ENCODE peak calls at places on chromosomes 4 and X, in five cellular contexts. R is suprapubic skin, S is Panc1, A is stomach, Q is SK-N-SH. F is an unnamed sample. For H3K4me1, the result is how much of the 10 kb centered on the place peaks cover.

GRCh38 chr4:109078724-109079123 is 223.7 kb downstream of the COL25A1 start:
- DNase-seq in R (no peak), S (no peak), A (no peak), Q (no peak), F (no peak)

GRCh38 chr4:108043536-108043935 is 53.8 kb downstream of the HADH start:
- DNase-seq in R (no peak), S (no peak), A (no peak), Q (peak), F (no peak)

GRCh38 chrX:154022716-154023115 is 3.0 kb upstream of the IRAK1 start:
- DNase-seq in R (no peak), S (no peak), A (no peak), Q (no peak), F (no peak)

GRCh38 chr4:113708250-113708649 is 53.3 kb downstream of the CAMK2D start:
- DNase-seq in R (no peak), S (no peak), A (no peak), Q (no peak), F (no peak)

GRCh38 chr4:82721819-82722423 is 76.7 kb downstream of the SCD5 start:
- DNase-seq in R (no peak), S (peak), A (peak), Q (peak), F (no peak)

GRCh38 chrX:135973025-135973547 is 702 bp downstream of the MMGT1 start:
- DNase-seq in R (no peak), S (no peak), A (no peak), Q (no peak), F (no peak)

GRCh38 chr4:152850377-152850776 is 70.6 kb downstream of the ARFIP1 start:
- DNase-seq in R (no peak), S (peak), A (no peak), Q (no peak), F (no peak)

GRCh38 chr4:128653514-128654420 is 155.7 kb upstream of the JADE1 start:
- DNase-seq in R (no peak), S (no peak), A (no peak), Q (no peak), F (no peak)

GRCh38 chr4:70197842-70198241 is 2.3 kb downstream of the ODAM start:
- DNase-seq in R (no peak), S (no peak), A (peak), Q (no peak), F (peak)

GRCh38 chrX:19824603-19825002 is 62.8 kb downstream of the SH3KBP1 start:
- DNase-seq in R (no peak), S (no peak), A (no peak), Q (no peak), F (no peak)

GRCh38 chrX:109155161-109155560 is 326.7 kb downstream of the GUCY2F start:
- DNase-seq in R (no peak), S (no peak), A (no peak), Q (no peak), F (no peak)

GRCh38 chr4:152385551-152385950 is 150.3 kb downstream of the FBXW7 start:
- DNase-seq in R (no peak), S (no peak), A (no peak), Q (peak), F (no peak)

GRCh38 chr4:169283114-169283509 is 12.4 kb upstream of the SH3RF1 start:
- DNase-seq in R (no peak), S (peak), A (no peak), Q (no peak), F (no peak)

GRCh38 chr4:155604718-155605601 is 61.7 kb upstream of the GUCY1A1 start:
- DNase-seq in R (no peak), S (no peak), A (peak), Q (no peak), F (no peak)

GRCh38 chr4:76697129-76697803 is 200.7 kb downstream of the SOWAHB start:
- DNase-seq in R (no peak), S (no peak), A (no peak), Q (no peak), F (no peak)
- H3K4me1 ChIP-seq in R (under half), S (under half), A (half or more), Q (under half), F (under half)

GRCh38 chrX:49176421-49177326 is 5.0 kb downstream of the PLP2 start:
- DNase-seq in R (no peak), S (no peak), A (no peak), Q (no peak), F (peak)
- TF ChIP-seq POLR2AphosphoS5 in R (no peak), S (peak), A (no peak), Q (no peak), F (no peak)

GRCh38 chr4:2798399-2799301 is 5.8 kb downstream of the SH3BP2 start:
- DNase-seq in R (peak), S (no peak), A (peak), Q (peak), F (peak)

GRCh38 chr4:2800691-2801596 is 8.1 kb downstream of the SH3BP2 start:
- DNase-seq in R (peak), S (no peak), A (peak), Q (peak), F (peak)

GRCh38 chr4:2797545-2798305 is 4.8 kb downstream of the SH3BP2 start:
- DNase-seq in R (peak), S (no peak), A (peak), Q (peak), F (peak)

GRCh38 chr4:2799971-2800690 is 7.2 kb downstream of the SH3BP2 start:
- DNase-seq in R (peak), S (no peak), A (no peak), Q (no peak), F (peak)

GRCh38 chr4:2799444-2799911 is 6.6 kb downstream of the SH3BP2 start:
- DNase-seq in R (peak), S (no peak), A (no peak), Q (no peak), F (peak)
- H3K4me1 ChIP-seq in R (half or more), S (half or more), A (half or more), Q (under half), F (half or more)

GRCh38 chr4:165439981-165440380 is 61.2 kb downstream of the CPE start:
- DNase-seq in R (no peak), S (no peak), A (no peak), Q (no peak), F (no peak)

GRCh38 chr4:165443276-165443675 is 64.5 kb downstream of the CPE start:
- DNase-seq in R (no peak), S (no peak), A (no peak), Q (no peak), F (no peak)

GRCh38 chr4:165439344-165439743 is 60.5 kb downstream of the CPE start:
- DNase-seq in R (no peak), S (no peak), A (no peak), Q (no peak), F (no peak)

GRCh38 chr4:165440415-165440882 is 61.6 kb downstream of the CPE start:
- DNase-seq in R (no peak), S (no peak), A (no peak), Q (peak), F (no peak)
- TF ChIP-seq POLR2AphosphoS5 in R (no peak), S (no peak), A (no peak), Q (no peak), F (no peak)

GRCh38 chr4:142778908-142779307 is 67.2 kb downstream of the INPP4B start:
- DNase-seq in R (no peak), S (no peak), A (no peak), Q (no peak), F (no peak)

GRCh38 chr4:142777045-142777743 is 68.9 kb downstream of the INPP4B start:
- DNase-seq in R (no peak), S (no peak), A (no peak), Q (no peak), F (no peak)

GRCh38 chr4:142778430-142778829 is 67.7 kb downstream of the INPP4B start:
- DNase-seq in R (no peak), S (no peak), A (no peak), Q (no peak), F (no peak)

GRCh38 chr4:142773505-142773904 is 72.6 kb downstream of the INPP4B start:
- DNase-seq in R (no peak), S (no peak), A (no peak), Q (no peak), F (no peak)
- H3K4me1 ChIP-seq in R (under half), S (under half), A (under half), Q (under half), F (under half)

GRCh38 chr4:64784125-64784524 is 374.9 kb upstream of the TECRL start:
- DNase-seq in R (no peak), S (no peak), A (no peak), Q (no peak), F (no peak)
- TF ChIP-seq POLR2AphosphoS5 in R (no peak), S (no peak), A (no peak), Q (no peak), F (no peak)

GRCh38 chr4:15738877-15739276 is 36.0 kb downstream of the BST1 start:
- DNase-seq in R (no peak), S (no peak), A (no peak), Q (no peak), F (no peak)

GRCh38 chr4:15736514-15737050 is 33.7 kb downstream of the BST1 start:
- DNase-seq in R (no peak), S (no peak), A (no peak), Q (no peak), F (no peak)

GRCh38 chr4:15737255-15737654 is 34.4 kb downstream of the BST1 start:
- DNase-seq in R (no peak), S (no peak), A (no peak), Q (no peak), F (no peak)

GRCh38 chr4:15740764-15741404 is 37.2 kb upstream of the CD38 start:
- DNase-seq in R (no peak), S (no peak), A (no peak), Q (no peak), F (no peak)

DNA sequence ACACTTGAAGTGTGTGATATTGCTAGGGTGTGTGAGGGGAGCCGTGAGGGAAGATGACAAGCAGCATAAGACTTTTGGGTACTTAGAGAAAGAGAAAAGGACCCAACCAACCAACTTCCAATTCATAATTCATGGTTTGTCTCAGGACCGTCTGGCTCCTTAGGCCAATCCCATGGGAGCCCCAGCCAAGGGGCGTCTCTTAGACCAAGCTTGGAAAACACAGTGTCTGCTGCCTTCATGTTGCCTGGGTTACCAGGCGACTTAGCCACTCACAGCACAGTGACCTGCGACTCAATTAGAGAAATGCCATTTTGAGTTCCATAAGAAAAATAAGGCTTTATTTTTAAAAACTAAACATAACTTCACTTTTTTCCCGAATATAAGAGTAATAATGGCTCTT is 32.7 kb downstream of the BST1 start:
- DNase-seq in R (no peak), S (no peak), A (no peak), Q (no peak), F (no peak)
- H3K4me1 ChIP-seq in R (under half), S (under half), A (under half), Q (under half), F (under half)

DNA sequence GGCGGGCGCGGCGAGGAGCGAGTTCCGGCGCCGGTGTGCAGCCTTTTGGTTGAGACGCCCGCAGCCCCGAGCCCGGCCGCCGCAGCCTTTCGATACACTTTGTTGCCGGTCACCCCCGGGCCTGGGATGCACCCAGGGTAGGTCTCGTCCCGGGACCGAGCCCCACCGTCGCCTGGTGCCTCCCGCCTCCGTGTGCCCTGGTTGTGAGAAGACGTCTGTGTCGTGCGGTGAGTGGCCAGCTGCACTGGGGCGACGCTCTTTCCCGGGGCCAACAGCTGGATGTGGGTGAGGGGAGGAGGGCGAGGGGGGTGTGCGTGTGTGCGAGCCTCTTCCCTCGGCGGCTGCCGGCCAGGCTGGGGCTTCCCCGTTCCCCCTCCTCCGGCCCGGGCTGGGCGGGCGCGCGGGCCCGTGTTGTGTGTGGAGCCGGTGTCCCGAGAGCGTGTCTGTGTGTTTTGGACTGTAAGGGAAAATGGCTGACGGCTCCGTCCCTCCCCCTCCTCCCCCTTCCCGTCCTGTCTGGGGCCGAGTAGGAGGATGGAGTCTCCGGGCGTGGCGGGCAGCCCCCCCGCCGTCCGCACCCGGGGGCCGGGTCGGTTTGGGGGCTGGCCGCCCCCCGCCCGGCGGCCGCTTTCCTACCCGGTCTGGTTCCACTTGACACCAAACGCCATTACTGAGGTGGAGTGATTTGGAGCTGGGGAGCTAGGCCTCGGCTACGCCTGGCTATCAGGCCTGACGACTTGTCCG is 810 bp downstream of the USP9X start:
- DNase-seq in R (peak), S (no peak), A (peak), Q (peak), F (peak)
- TF ChIP-seq POLR2AphosphoS5 in R (no peak), S (no peak), A (no peak), Q (no peak), F (peak)

GRCh38 chr4:89247951-89248350 is 59.6 kb downstream of the GPRIN3 start:
- DNase-seq in R (no peak), S (no peak), A (no peak), Q (no peak), F (no peak)
- H3K4me1 ChIP-seq in R (under half), S (under half), A (under half), Q (under half), F (under half)

F was measured in upper lobe of left lung.